ENCODE peak calls at places on chromosome 11, in five cellular contexts. One of them, this sample, is unnamed.

GRCh38 chr11:35491231-35491871 is 34.1 kb downstream of the PAMR1 start:
- DNase-seq in naive thymus-derived CD4-positive, alpha-beta T cell: no peak
- DNase-seq in CD4-positive, alpha-beta memory T cell: no peak
- DNase-seq in thoracic aorta: no peak
- DNase-seq in MM.1S: no peak
- DNase-seq in this sample: no peak

GRCh38 chr11:833114-833791 is 501 bp downstream of the CD151 start:
- DNase-seq in naive thymus-derived CD4-positive, alpha-beta T cell: no peak
- DNase-seq in CD4-positive, alpha-beta memory T cell: no peak
- DNase-seq in thoracic aorta: no peak
- DNase-seq in MM.1S: peak; percentile 33
- DNase-seq in this sample: peak; percentile 47

GRCh38 chr11:3722100-3722499 is 50.9 kb upstream of the CHRNA10 start:
- DNase-seq in naive thymus-derived CD4-positive, alpha-beta T cell: no peak
- DNase-seq in CD4-positive, alpha-beta memory T cell: no peak
- DNase-seq in thoracic aorta: no peak
- DNase-seq in MM.1S: no peak
- DNase-seq in this sample: no peak

GRCh38 chr11:22079133-22079847 is 113.6 kb upstream of the ANO5 start:
- DNase-seq in naive thymus-derived CD4-positive, alpha-beta T cell: no peak
- DNase-seq in CD4-positive, alpha-beta memory T cell: no peak
- DNase-seq in thoracic aorta: no peak
- DNase-seq in MM.1S: no peak
- DNase-seq in this sample: no peak

GRCh38 chr11:102318469-102318868 is 1.2 kb downstream of the BIRC3 start:
- DNase-seq in naive thymus-derived CD4-positive, alpha-beta T cell: peak; percentile 40
- DNase-seq in CD4-positive, alpha-beta memory T cell: peak; percentile 85
- DNase-seq in thoracic aorta: no peak
- DNase-seq in MM.1S: peak; percentile 61
- DNase-seq in this sample: no peak

GRCh38 chr11:115760921-115761320 is 256.7 kb upstream of the CADM1 start:
- DNase-seq in naive thymus-derived CD4-positive, alpha-beta T cell: no peak
- DNase-seq in CD4-positive, alpha-beta memory T cell: no peak
- DNase-seq in thoracic aorta: no peak
- DNase-seq in MM.1S: no peak
- DNase-seq in this sample: no peak

GRCh38 chr11:17063171-17064002 is 14.1 kb downstream of the RPS13 start:
- DNase-seq in naive thymus-derived CD4-positive, alpha-beta T cell: no peak
- DNase-seq in CD4-positive, alpha-beta memory T cell: peak; percentile 38
- DNase-seq in thoracic aorta: no peak
- DNase-seq in MM.1S: peak; percentile 46
- DNase-seq in this sample: peak; percentile 63

GRCh38 chr11:34731596-34731995 is 110.7 kb downstream of the EHF start:
- DNase-seq in naive thymus-derived CD4-positive, alpha-beta T cell: no peak
- DNase-seq in CD4-positive, alpha-beta memory T cell: no peak
- DNase-seq in thoracic aorta: no peak
- DNase-seq in MM.1S: no peak
- DNase-seq in this sample: no peak

GRCh38 chr11:91997178-91997577 is 227.4 kb upstream of the FAT3 start:
- DNase-seq in naive thymus-derived CD4-positive, alpha-beta T cell: no peak
- DNase-seq in CD4-positive, alpha-beta memory T cell: no peak
- DNase-seq in thoracic aorta: no peak
- DNase-seq in MM.1S: no peak
- DNase-seq in this sample: no peak
- H3K9me3 ChIP-seq in naive thymus-derived CD4-positive, alpha-beta T cell: no peaks in the 10 kb centered on the region
- H3K9me3 ChIP-seq in CD4-positive, alpha-beta memory T cell: peaks cover 4% of the 10 kb centered on the region
- H3K9me3 ChIP-seq in thoracic aorta: no peaks in the 10 kb centered on the region
- H3K9me3 ChIP-seq in MM.1S: no peaks in the 10 kb centered on the region
- H3K9me3 ChIP-seq in this sample: no peaks in the 10 kb centered on the region

GRCh38 chr11:62400281-62400680 is 18.6 kb upstream of the SCGB1A1 start:
- DNase-seq in naive thymus-derived CD4-positive, alpha-beta T cell: no peak
- DNase-seq in CD4-positive, alpha-beta memory T cell: no peak
- DNase-seq in thoracic aorta: no peak
- DNase-seq in MM.1S: no peak
- DNase-seq in this sample: no peak

GRCh38 chr11:62399868-62400245 is 19.0 kb upstream of the SCGB1A1 start:
- DNase-seq in naive thymus-derived CD4-positive, alpha-beta T cell: no peak
- DNase-seq in CD4-positive, alpha-beta memory T cell: no peak
- DNase-seq in thoracic aorta: no peak
- DNase-seq in MM.1S: no peak
- DNase-seq in this sample: no peak

GRCh38 chr11:62400760-62401159 is 18.1 kb upstream of the SCGB1A1 start:
- DNase-seq in naive thymus-derived CD4-positive, alpha-beta T cell: no peak
- DNase-seq in CD4-positive, alpha-beta memory T cell: no peak
- DNase-seq in thoracic aorta: peak; percentile 51
- DNase-seq in MM.1S: no peak
- DNase-seq in this sample: peak; percentile 79

GRCh38 chr11:62398011-62398994 is 20.5 kb upstream of the SCGB1A1 start:
- DNase-seq in naive thymus-derived CD4-positive, alpha-beta T cell: no peak
- DNase-seq in CD4-positive, alpha-beta memory T cell: no peak
- DNase-seq in thoracic aorta: no peak
- DNase-seq in MM.1S: no peak
- DNase-seq in this sample: peak; percentile 39

GRCh38 chr11:62399172-62399867 is 19.5 kb upstream of the SCGB1A1 start:
- DNase-seq in naive thymus-derived CD4-positive, alpha-beta T cell: no peak
- DNase-seq in CD4-positive, alpha-beta memory T cell: no peak
- DNase-seq in thoracic aorta: no peak
- DNase-seq in MM.1S: no peak
- DNase-seq in this sample: no peak
- H3K4me1 ChIP-seq in naive thymus-derived CD4-positive, alpha-beta T cell: peaks cover 18% of the 10 kb centered on the region
- H3K4me1 ChIP-seq in CD4-positive, alpha-beta memory T cell: peaks cover 51% of the 10 kb centered on the region
- H3K4me1 ChIP-seq in thoracic aorta: peaks cover 79% of the 10 kb centered on the region
- H3K4me1 ChIP-seq in MM.1S: no peaks in the 10 kb centered on the region
- H3K4me1 ChIP-seq in this sample: peaks cover 9% of the 10 kb centered on the region

GRCh38 chr11:65429724-65430405 is 7.3 kb downstream of the NEAT1 start:
- DNase-seq in naive thymus-derived CD4-positive, alpha-beta T cell: peak; percentile 48
- DNase-seq in CD4-positive, alpha-beta memory T cell: peak; percentile 72
- DNase-seq in thoracic aorta: no peak
- DNase-seq in MM.1S: peak; percentile 64
- DNase-seq in this sample: peak; percentile 63
- H3K4me3 ChIP-seq in naive thymus-derived CD4-positive, alpha-beta T cell: peak overlapping the region; percentile 74
- H3K4me3 ChIP-seq in CD4-positive, alpha-beta memory T cell: peak overlapping the region; percentile 33
- H3K4me3 ChIP-seq in thoracic aorta: peak overlapping the region; percentile 94
- H3K4me3 ChIP-seq in MM.1S: peak overlapping the region; percentile 13
- H3K4me3 ChIP-seq in this sample: peak overlapping the region; percentile 38

GRCh38 chr11:70944141-70944540 is 308.2 kb downstream of the SHANK2 start:
- DNase-seq in naive thymus-derived CD4-positive, alpha-beta T cell: no peak
- DNase-seq in CD4-positive, alpha-beta memory T cell: no peak
- DNase-seq in thoracic aorta: no peak
- DNase-seq in MM.1S: no peak
- DNase-seq in this sample: no peak
- H3K9me3 ChIP-seq in naive thymus-derived CD4-positive, alpha-beta T cell: peaks cover 5% of the 10 kb centered on the region
- H3K9me3 ChIP-seq in CD4-positive, alpha-beta memory T cell: peaks cover 12% of the 10 kb centered on the region
- H3K9me3 ChIP-seq in thoracic aorta: peaks cover 12% of the 10 kb centered on the region
- H3K9me3 ChIP-seq in MM.1S: no peaks in the 10 kb centered on the region
- H3K9me3 ChIP-seq in this sample: peaks cover 6% of the 10 kb centered on the region